ENCODE peak calls at places on chromosomes 6 and 20, in six cellular contexts. F is upper lobe of right lung, P is mesenchymal stem cell, O is astrocyte, R is brain microvascular endothelial cell, Q is left ventricle myocardium inferior. D is an unnamed sample. For H3K27me3, the result is how much of the 10 kb centered on the place peaks cover.

GRCh38 chr6:108653864-108654402 is 93.2 kb downstream of the FOXO3 start:
- DNase-seq in F (no peak), R (no peak), O (peak), P (no peak), Q (peak), D (no peak)

GRCh38 chr20:3677733-3678132 is 4.1 kb downstream of the ADAM33 start:
- DNase-seq in F (no peak), O (peak), R (no peak), Q (peak), P (no peak), D (no peak)

GRCh38 chr6:33312361-33313104 is 1.3 kb downstream of the TAPBP start:
- DNase-seq in P (peak), Q (peak), R (peak), F (peak), O (peak), D (peak)

GRCh38 chr20:14142964-14143627 is 147.8 kb downstream of the MACROD2 start:
- DNase-seq in Q (no peak), P (peak), O (peak), F (no peak), R (peak), D (no peak)

GRCh38 chr6:136148051-136148450 is 102.1 kb downstream of the MTFR2 start:
- DNase-seq in O (no peak), F (no peak), P (no peak), Q (no peak), R (no peak), D (no peak)

GRCh38 chr20:59933296-59933848 is at the start of gene SYCP2:
- DNase-seq in R (peak), O (no peak), F (peak), Q (peak), P (no peak), D (peak)

GRCh38 chr20:1377341-1377871 is 15.4 kb downstream of the FKBP1A start:
- DNase-seq in F (no peak), O (no peak), R (no peak), Q (no peak), P (no peak), D (no peak)

GRCh38 chr6:41678511-41679084 is 40.3 kb downstream of the MDFI start:
- DNase-seq in Q (no peak), P (no peak), R (no peak), O (no peak), F (no peak), D (no peak)

GRCh38 chr6:30834643-30835042 is 49.7 kb upstream of the DDR1 start:
- DNase-seq in F (no peak), R (no peak), Q (no peak), O (no peak), P (no peak), D (no peak)

GRCh38 chr6:124924333-124924759 is 37.9 kb upstream of the RNF217 start:
- DNase-seq in R (no peak), Q (no peak), P (no peak), O (peak), F (no peak), D (no peak)

GRCh38 chr6:18545726-18546125 is 158.6 kb downstream of the RNF144B start:
- DNase-seq in P (no peak), Q (no peak), O (peak), R (peak), F (no peak), D (no peak)

GRCh38 chr20:35001596-35002362 is 46.1 kb downstream of the MYH7B start:
- DNase-seq in O (no peak), R (no peak), P (no peak), F (no peak), Q (peak), D (no peak)

GRCh38 chr6:103858003-103858402 is 1001.7 kb downstream of the HACE1 start:
- DNase-seq in P (no peak), F (no peak), R (no peak), Q (no peak), O (no peak), D (no peak)

GRCh38 chr6:169896826-169897456 is 145.5 kb downstream of the ERMARD start:
- DNase-seq in O (no peak), Q (no peak), P (no peak), R (no peak), F (no peak), D (no peak)

GRCh38 chr6:67766061-67766460 is 869.0 kb upstream of the ADGRB3 start:
- DNase-seq in R (peak), Q (no peak), O (peak), P (no peak), F (no peak), D (no peak)

GRCh38 chr6:41488392-41489129 is 57.6 kb upstream of the FOXP4 start:
- DNase-seq in Q (no peak), F (no peak), R (peak), P (peak), O (peak), D (no peak)

GRCh38 chr20:49982072-49982345 is 771 bp upstream of the SNAI1 start:
- DNase-seq in O (no peak), Q (no peak), F (no peak), P (no peak), R (no peak), D (no peak)

GRCh38 chr6:39568896-39569295 is 156.3 kb downstream of the KIF6 start:
- DNase-seq in Q (no peak), O (peak), F (no peak), R (peak), P (peak), D (no peak)

GRCh38 chr20:33209789-33210188 is 7.4 kb upstream of the BPIFA3 start:
- DNase-seq in O (peak), F (peak), Q (peak), R (peak), P (peak), D (peak)

GRCh38 chr6:37938909-37939308 is 119.4 kb downstream of the ZFAND3 start:
- DNase-seq in O (peak), F (no peak), R (no peak), P (peak), Q (no peak), D (no peak)

GRCh38 chr20:58603656-58604184 is 47.4 kb upstream of the STX16 start:
- DNase-seq in F (no peak), Q (no peak), P (no peak), R (peak), O (peak), D (no peak)

GRCh38 chr6:159727717-159728440 is 573 bp downstream of the WTAP start:
- DNase-seq in O (no peak), P (peak), F (no peak), R (peak), Q (no peak), D (no peak)

GRCh38 chr6:39048481-39049399 is at the start of gene GLP1R:
- DNase-seq in F (no peak), Q (peak), O (no peak), P (no peak), R (no peak), D (no peak)

GRCh38 chr6:160139420-160139851 is 17.8 kb downstream of the SLC22A1 start:
- DNase-seq in F (peak), Q (no peak), P (peak), O (peak), R (peak), D (no peak)

GRCh38 chr6:159217595-159218275 is 48.5 kb downstream of the FNDC1 start:
- DNase-seq in F (no peak), R (peak), P (no peak), Q (no peak), O (peak), D (peak)

GRCh38 chr20:16974855-16975162 is 226.7 kb downstream of the OTOR start:
- DNase-seq in O (no peak), R (no peak), Q (no peak), P (no peak), F (no peak), D (no peak)

GRCh38 chr6:140380371-140381218 is 1006.1 kb upstream of the CITED2 start:
- DNase-seq in Q (no peak), O (peak), P (peak), R (no peak), F (no peak), D (no peak)

GRCh38 chr6:85660181-85660611 is 17.5 kb upstream of the SYNCRIP start:
- DNase-seq in F (no peak), Q (no peak), P (peak), R (peak), O (peak), D (no peak)

GRCh38 chr6:107712523-107713213 is 111.4 kb downstream of the SCML4 start:
- DNase-seq in O (peak), Q (no peak), R (peak), F (no peak), P (peak), D (no peak)

GRCh38 chr20:57934007-57934805 is 224.4 kb upstream of the PMEPA1 start:
- DNase-seq in P (no peak), Q (no peak), F (no peak), R (no peak), O (no peak), D (no peak)

GRCh38 chr6:134347916-134348805 is 30.2 kb upstream of the SGK1 start:
- DNase-seq in P (peak), F (no peak), Q (peak), R (peak), O (peak), D (no peak)

GRCh38 chr6:98924647-98925046 is 23.1 kb downstream of the FBXL4 start:
- DNase-seq in O (no peak), Q (peak), F (no peak), P (no peak), R (no peak), D (no peak)

GRCh38 chr20:32155017-32155965 is 45.8 kb downstream of the TM9SF4 start:
- DNase-seq in F (peak), P (peak), O (peak), R (peak), Q (peak), D (no peak)

GRCh38 chr20:31760457-31761240 is 21.6 kb downstream of the TPX2 start:
- DNase-seq in O (peak), F (no peak), P (peak), R (no peak), Q (no peak), D (no peak)

GRCh38 chr6:124482071-124482491 is 480.2 kb upstream of the RNF217 start:
- DNase-seq in R (no peak), Q (no peak), P (no peak), O (peak), F (no peak), D (no peak)

GRCh38 chr6:161308075-161308655 is 34.3 kb upstream of the AGPAT4 start:
- DNase-seq in Q (no peak), R (no peak), P (no peak), F (no peak), O (no peak), D (no peak)

GRCh38 chr6:150940951-150941350 is 75.4 kb downstream of the MTHFD1L start:
- DNase-seq in R (peak), P (peak), Q (no peak), F (no peak), O (no peak), D (no peak)

GRCh38 chr6:75201901-75202672 is 3.8 kb downstream of the COL12A1 start:
- DNase-seq in R (peak), F (no peak), P (peak), O (peak), Q (peak), D (no peak)

GRCh38 chr6:33745558-33745957 is 1.1 kb downstream of the IP6K3 start:
- DNase-seq in Q (no peak), F (no peak), P (peak), O (no peak), R (no peak), D (no peak)

DNA sequence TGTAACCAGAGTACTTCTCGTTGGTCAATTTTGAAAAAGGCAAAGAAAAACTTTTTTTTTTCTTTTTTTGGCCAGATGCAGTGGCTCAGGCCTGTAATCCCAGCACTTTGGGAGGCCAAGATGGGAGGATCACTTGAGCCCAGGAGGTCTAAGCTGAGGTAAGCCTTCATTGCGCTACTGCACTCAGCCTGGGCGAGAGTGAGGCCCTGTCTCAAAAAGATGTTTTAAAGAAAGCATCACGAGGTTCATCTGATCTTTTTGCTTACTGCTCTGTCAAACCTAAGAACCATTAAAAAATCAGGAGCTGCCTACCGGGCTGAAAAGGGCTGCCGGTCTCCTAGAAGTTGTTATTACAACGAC is 607 bp downstream of the LYRM2 start:
- DNase-seq in P (no peak), R (peak), O (no peak), F (peak), Q (no peak), D (no peak)
- H3K27ac ChIP-seq in P (peak), R (peak), O (peak), F (peak), Q (peak), D (peak)

DNA sequence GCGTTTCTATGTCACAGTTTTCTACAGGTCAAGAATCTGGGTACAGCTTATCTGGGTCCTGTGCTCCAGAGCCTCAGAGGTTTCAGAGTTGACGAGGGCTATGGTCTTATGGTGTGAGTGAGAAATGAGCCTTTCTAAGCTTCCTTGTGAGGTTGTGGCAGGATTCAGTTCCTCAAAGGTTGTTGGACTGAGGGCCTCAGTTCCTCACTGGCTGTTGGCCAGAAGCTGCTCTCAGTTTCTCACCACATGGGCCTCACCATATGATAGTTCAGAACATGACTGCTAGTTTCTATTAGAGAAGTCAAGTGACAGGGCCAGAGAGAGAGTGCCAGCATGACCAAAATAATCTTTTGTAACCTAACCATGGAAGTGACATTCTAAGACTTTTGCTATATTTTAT is 96.1 kb downstream of the NUS1 start:
- DNase-seq in Q (no peak), O (no peak), F (no peak), R (no peak), P (no peak), D (no peak)
- H3K27me3 ChIP-seq in Q (under half), O (under half), F (under half), R (under half), P (under half), D (under half)

GRCh38 chr20:45358282-45359068 is 4.5 kb upstream of the SYS1 start:
- DNase-seq in P (peak), F (peak), Q (peak), O (peak), R (peak), D (no peak)
- H3K27ac ChIP-seq in P (peak), F (peak), Q (peak), O (peak), R (peak), D (no peak)

GRCh38 chr6:101402618-101403002 is 9.1 kb downstream of the GRIK2 start:
- DNase-seq in Q (no peak), F (peak), P (no peak), O (no peak), R (no peak), D (no peak)
- H3K27me3 ChIP-seq in Q (half or more), F (under half), P (half or more), O (under half), R (under half), D (under half)

D was measured in CD4-positive, alpha-beta memory T cell.